ENCODE peak calls at places on chromosome 15, in ten cellular contexts. D is upper lobe of left lung, G is Peyer's patch, T is aorta, Q is IMR-90, Z is adrenal gland, K is uterus, Y is HepG2, X is SJSA1, B is right lobe of liver. N is an unnamed sample. For H3K4me1, the result is how much of the 10 kb centered on the place peaks cover.

GRCh38 chr15:76108021-76108723 is 48.4 kb downstream of the TMEM266 start:
- DNase-seq in D (no peak), G (no peak), T (no peak), Q (no peak), Z (peak), K (no peak), Y (no peak), X (no peak), B (no peak), N (peak)

GRCh38 chr15:72818632-72819031 is 35.1 kb upstream of the ADPGK start:
- DNase-seq in D (no peak), G (no peak), T (no peak), Q (no peak), Z (no peak), K (no peak), Y (no peak), X (no peak), B (no peak), N (no peak)

GRCh38 chr15:50051811-50052419 is 67.1 kb downstream of the ATP8B4 start:
- DNase-seq in D (peak), G (no peak), T (no peak), Q (peak), Z (peak), K (peak), Y (peak), X (peak), B (no peak), N (peak)

GRCh38 chr15:69213786-69214185 is 53.4 kb downstream of the GLCE start:
- DNase-seq in D (no peak), G (no peak), T (no peak), Q (no peak), Z (no peak), K (no peak), Y (no peak), X (no peak), B (no peak), N (no peak)

GRCh38 chr15:77864211-77865105 is 213.1 kb downstream of the TBC1D2B start:
- DNase-seq in D (no peak), G (peak), T (peak), Q (no peak), Z (no peak), K (peak), Y (no peak), X (no peak), B (no peak), N (no peak)

GRCh38 chr15:92803852-92804609 is 96.1 kb upstream of the CHD2 start:
- DNase-seq in D (peak), G (no peak), T (peak), Q (peak), Z (peak), K (peak), Y (peak), X (peak), B (no peak), N (peak)

GRCh38 chr15:63372753-63373152 is 8.9 kb downstream of the CA12 start:
- DNase-seq in D (no peak), G (no peak), T (no peak), Q (peak), Z (no peak), K (no peak), Y (no peak), X (no peak), B (no peak), N (no peak)

GRCh38 chr15:68379759-68380290 is 52.1 kb downstream of the ITGA11 start:
- DNase-seq in D (no peak), G (no peak), T (no peak), Q (peak), Z (no peak), K (peak), Y (no peak), X (no peak), B (no peak), N (no peak)

GRCh38 chr15:47194718-47195117 is 522.6 kb upstream of the SEMA6D start:
- DNase-seq in D (no peak), G (no peak), T (no peak), Q (peak), Z (no peak), K (no peak), Y (peak), X (no peak), B (no peak), N (no peak)

GRCh38 chr15:67119238-67119846 is 53.9 kb downstream of the SMAD3 start:
- DNase-seq in D (peak), G (no peak), T (peak), Q (no peak), Z (no peak), K (no peak), Y (no peak), X (no peak), B (no peak), N (no peak)

DNA sequence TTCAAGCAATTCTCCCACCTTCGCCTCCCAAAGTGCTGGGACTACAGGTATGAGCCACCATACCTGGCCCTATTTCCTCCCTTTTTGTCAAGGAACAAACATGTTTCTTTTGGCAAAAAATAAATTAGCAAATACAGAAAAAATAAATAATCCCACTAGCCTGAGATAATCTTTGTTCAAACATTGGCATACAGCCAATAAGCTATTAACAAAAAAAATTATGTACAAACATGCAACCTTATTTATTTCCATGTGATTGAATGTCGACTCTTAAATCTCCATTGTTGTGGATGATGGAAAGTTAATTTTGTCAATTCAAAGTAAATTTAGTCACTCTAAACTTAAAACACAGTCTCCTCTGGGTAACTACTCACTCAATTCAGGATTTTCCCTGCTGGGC is 18.3 kb upstream of the IL16 start:
- DNase-seq in D (no peak), G (no peak), T (no peak), Q (no peak), Z (no peak), K (no peak), Y (no peak), X (no peak), B (no peak), N (no peak)
- H3K4me3 ChIP-seq in D (no peak), G (no peak), T (no peak), Q (no peak), Z (no peak), K (no peak), Y (no peak), X (no peak), B (no peak), N (no peak)

GRCh38 chr15:98111806-98112205 is 151.3 kb downstream of the ARRDC4 start:
- DNase-seq in D (no peak), G (no peak), T (no peak), Q (no peak), Z (no peak), K (no peak), Y (no peak), X (no peak), B (no peak), N (no peak)
- H3K4me1 ChIP-seq in D (under half), G (under half), T (under half), Q (under half), Z (under half), K (under half), Y (under half), X (under half), B (under half), N (under half)

GRCh38 chr15:53193149-53193548 is 403.0 kb upstream of the ONECUT1 start:
- DNase-seq in D (no peak), G (no peak), T (no peak), Q (no peak), Z (no peak), K (no peak), Y (peak), X (no peak), B (no peak), N (no peak)

GRCh38 chr15:53202876-53203275 is 412.7 kb upstream of the ONECUT1 start:
- DNase-seq in D (no peak), G (no peak), T (no peak), Q (no peak), Z (no peak), K (no peak), Y (no peak), X (no peak), B (no peak), N (no peak)

GRCh38 chr15:53196235-53196634 is 406.1 kb upstream of the ONECUT1 start:
- DNase-seq in D (no peak), G (no peak), T (no peak), Q (no peak), Z (no peak), K (no peak), Y (no peak), X (no peak), B (no peak), N (no peak)

DNA sequence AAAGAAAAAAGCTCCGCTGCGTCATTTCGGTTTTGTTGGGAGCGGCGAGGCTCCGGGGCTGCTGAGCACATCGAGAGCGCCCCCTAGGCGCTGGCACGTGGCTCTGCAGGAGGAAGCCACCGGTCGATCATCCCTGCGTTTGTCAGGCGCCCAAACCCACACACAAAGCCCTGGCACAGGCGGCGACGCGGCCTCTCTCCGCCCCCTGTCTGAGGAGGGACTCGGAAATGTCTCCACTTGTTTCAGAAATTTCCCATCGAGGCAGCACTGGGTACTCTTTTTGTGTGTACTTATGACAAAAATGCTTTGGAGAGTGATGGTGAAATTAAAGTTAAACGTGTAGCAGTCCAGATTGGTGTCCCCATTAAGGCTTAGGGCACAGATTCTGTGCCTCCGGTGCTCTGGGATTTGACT is 407.3 kb upstream of the ONECUT1 start:
- DNase-seq in D (peak), G (peak), T (peak), Q (peak), Z (peak), K (no peak), Y (peak), X (peak), B (peak), N (peak)
- H3K4me3 ChIP-seq in D (no peak), G (no peak), T (no peak), Q (no peak), Z (no peak), K (no peak), Y (no peak), X (no peak), B (peak), N (no peak)

DNA sequence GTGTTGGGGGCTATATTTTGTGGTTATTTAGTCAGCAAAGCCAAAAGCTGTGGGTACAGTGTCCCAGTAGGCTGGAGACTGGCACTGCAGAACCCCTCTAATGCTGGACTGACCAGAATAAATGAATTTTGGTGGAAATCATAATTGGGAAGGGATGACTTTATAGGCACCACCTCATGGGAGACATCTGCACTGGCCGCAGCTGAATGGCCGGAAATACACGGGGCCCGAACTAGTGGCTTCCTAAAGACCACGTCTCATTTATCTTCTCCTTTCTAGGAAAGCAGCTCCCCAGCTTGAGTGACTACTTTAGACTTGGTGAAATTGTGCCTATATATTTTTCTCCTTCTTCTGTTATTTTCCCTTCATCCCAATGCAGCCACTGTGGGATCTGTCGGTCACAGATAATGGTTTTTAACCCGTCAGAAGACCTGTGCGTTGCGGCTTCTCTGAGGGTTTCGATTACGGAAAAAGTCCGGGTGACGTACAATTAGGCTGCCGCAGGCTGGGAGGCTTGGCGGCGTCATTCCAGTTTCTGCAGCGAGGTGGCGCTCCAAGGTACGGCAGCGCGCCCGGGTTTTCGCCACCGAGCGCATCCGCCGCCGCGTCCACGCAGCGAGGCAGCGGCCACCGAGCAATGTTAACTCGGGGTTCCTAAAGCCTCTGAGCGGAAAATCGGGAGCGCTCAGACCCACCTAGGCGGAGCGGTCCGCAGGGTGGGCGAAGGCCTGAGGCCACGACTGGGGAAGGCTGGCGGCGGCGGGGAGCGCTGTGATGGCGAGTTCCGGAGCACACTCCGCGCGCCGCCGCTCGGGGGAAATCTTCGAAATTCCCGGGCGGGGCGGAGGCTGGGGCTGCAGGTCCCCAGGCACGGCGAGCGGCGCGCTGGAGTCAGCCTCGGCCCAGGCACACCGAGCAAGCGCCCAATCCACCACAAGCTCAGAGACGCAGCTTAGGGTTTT is 26.3 kb downstream of the NR2F2 start:
- DNase-seq in D (peak), G (peak), T (peak), Q (peak), Z (peak), K (peak), Y (peak), X (peak), B (peak), N (peak)
- H3K4me1 ChIP-seq in D (under half), G (under half), T (under half), Q (under half), Z (under half), K (under half), Y (under half), X (under half), B (under half), N (under half)

DNA sequence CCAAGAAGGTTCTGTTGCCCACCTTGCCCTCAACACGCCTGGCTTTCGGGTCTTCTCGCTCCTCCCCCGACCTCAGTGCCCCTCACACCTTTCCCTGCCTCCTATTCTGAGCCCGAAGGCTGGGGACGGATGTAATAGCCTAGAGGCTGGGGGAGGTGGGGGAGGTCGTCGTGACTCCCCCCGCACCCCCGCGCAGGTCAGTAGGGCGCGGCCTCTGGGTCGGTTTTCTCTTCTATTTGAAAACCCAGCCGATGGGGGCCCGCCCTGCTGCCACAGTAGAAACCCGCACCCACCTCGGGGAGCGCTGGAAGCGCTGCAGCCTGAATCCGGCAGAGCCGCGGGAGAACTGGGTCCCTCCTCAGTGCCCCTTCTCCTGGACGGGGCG is 1.0 kb upstream of the RBPMS2 start:
- DNase-seq in D (no peak), G (no peak), T (no peak), Q (no peak), Z (no peak), K (peak), Y (no peak), X (no peak), B (no peak), N (peak)
- H3K4me3 ChIP-seq in D (peak), G (peak), T (no peak), Q (peak), Z (no peak), K (peak), Y (no peak), X (no peak), B (no peak), N (peak)

DNA sequence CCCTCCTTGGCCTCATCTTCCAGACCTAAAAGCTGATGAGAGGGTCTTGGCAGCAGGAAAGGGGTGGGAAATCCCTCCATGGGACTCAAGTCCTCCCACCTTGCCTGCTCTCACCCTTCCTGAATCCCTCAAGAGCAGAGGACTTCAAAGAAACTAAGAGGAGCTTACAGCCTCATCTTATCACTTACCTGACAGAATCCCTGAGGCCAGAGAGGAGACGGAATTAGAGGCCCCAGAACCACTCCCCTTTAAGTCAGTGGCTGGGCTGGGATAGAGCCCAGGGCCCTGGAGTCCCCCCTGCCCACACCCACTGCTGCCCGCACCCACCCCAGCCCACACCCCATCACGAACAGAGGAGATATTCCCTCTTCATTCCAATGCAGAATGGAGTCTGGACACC is 15.2 kb downstream of the LOXL1 start:
- DNase-seq in D (no peak), G (no peak), T (no peak), Q (no peak), Z (no peak), K (no peak), Y (no peak), X (no peak), B (no peak), N (no peak)
- H3K4me1 ChIP-seq in D (under half), G (under half), T (under half), Q (under half), Z (under half), K (under half), Y (under half), X (under half), B (under half), N (under half)

DNA sequence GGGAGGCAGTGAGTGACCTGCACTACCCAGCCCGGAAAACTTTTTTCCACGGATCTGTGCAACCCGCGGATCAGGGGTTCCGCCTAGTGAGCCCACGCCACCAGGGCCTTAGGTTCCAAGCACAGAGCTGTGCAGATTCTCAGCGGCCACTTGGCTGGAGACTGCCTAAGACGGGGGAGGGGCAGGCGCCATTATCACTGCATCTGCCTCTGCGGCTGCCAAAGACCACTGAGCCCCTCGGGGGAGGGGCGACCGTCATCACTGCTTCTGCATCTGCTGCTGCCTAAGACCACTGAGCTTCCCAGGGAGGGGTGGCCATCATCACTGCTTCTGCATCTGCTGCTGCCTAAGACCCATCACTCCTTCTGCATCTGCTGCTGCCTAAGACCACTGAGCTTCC is 460.2 kb downstream of the OCA2 start:
- DNase-seq in D (no peak), G (no peak), T (no peak), Q (no peak), Z (no peak), K (no peak), Y (no peak), X (no peak), B (no peak), N (peak)
- H3K4me3 ChIP-seq in D (no peak), G (no peak), T (no peak), Q (no peak), Z (no peak), K (no peak), Y (no peak), X (no peak), B (no peak), N (no peak)

GRCh38 chr15:31364301-31365031 is 37.8 kb downstream of the KLF13 start:
- DNase-seq in D (no peak), G (peak), T (no peak), Q (no peak), Z (no peak), K (no peak), Y (no peak), X (no peak), B (peak), N (peak)
- H3K4me1 ChIP-seq in D (half or more), G (half or more), T (under half), Q (under half), Z (under half), K (under half), Y (under half), X (under half), B (under half), N (half or more)

GRCh38 chr15:56353119-56353518 is 12.1 kb upstream of the TEX9 start:
- DNase-seq in D (no peak), G (no peak), T (no peak), Q (no peak), Z (no peak), K (no peak), Y (no peak), X (no peak), B (no peak), N (no peak)
- H3K4me3 ChIP-seq in D (no peak), G (no peak), T (no peak), Q (no peak), Z (no peak), K (no peak), Y (no peak), X (no peak), B (no peak), N (no peak)

N was measured in right cardiac atrium.